ENCODE peak calls at places on chromosomes 7 and 10, in ten cellular contexts. Z is stimulated activated CD8-positive, alpha-beta memory T cell treated with anti-CD3 and anti-CD28 coated beads, Interleukin-15, amount 100 ng/mL, for 1 hour; C is fibroblast of pulmonary artery; R is ELR; J is ovary; W is stromal cell of bone marrow; L is right atrium auricular region; O is NCI-H2081; V is A172; I is activated CD8-positive, alpha-beta memory T cell treated with anti-CD3 and anti-CD28 coated beads for 24 hours. P is an unnamed sample.
A peak's percentile ranks its signal among the peaks of the same experiment; 100 is the strongest.

GRCh38 chr7:5173490-5173889 is 16.5 kb upstream of the WIPI2 start:
- DNase-seq in L (no peak), Z (no peak), J (no peak), O (no peak), I (no peak), V (no peak), C (no peak), W (no peak), R (no peak), P (no peak)

GRCh38 chr10:31803606-31804195 is 124.9 kb downstream of the ARHGAP12 start:
- DNase-seq in R (no peak), Z (no peak), W (no peak), J (no peak), O (no peak), V (no peak), I (no peak), L (no peak), C (no peak), P (no peak)

GRCh38 chr10:113880236-113880635 is 25.8 kb downstream of the NHLRC2 start:
- DNase-seq in L (no peak), V (peak; percentile 30), O (no peak), R (peak; percentile 74), Z (no peak), J (no peak), W (no peak), I (no peak), C (peak; percentile 38), P (no peak)

GRCh38 chr7:13800694-13801448 is 188.6 kb downstream of the ETV1 start:
- DNase-seq in V (peak; percentile 83), J (no peak), O (peak; percentile 63), I (no peak), W (peak; percentile 61), R (peak; percentile 98), L (no peak), C (peak; percentile 96), Z (no peak), P (peak; percentile 86)

GRCh38 chr10:56928717-56929116 is 567.7 kb upstream of the ZWINT start:
- DNase-seq in V (peak; percentile 12), C (no peak), O (no peak), R (no peak), Z (no peak), I (no peak), W (no peak), J (no peak), L (no peak), P (no peak)

GRCh38 chr7:1357601-1358271 is 101.5 kb downstream of the MICALL2 start:
- DNase-seq in O (no peak), J (no peak), Z (no peak), R (peak; percentile 17), V (no peak), I (no peak), W (no peak), C (peak; percentile 7), L (no peak), P (peak; percentile 15)

GRCh38 chr10:3782456-3783312 is 2.3 kb downstream of the KLF6 start:
- DNase-seq in Z (no peak), V (peak; percentile 94), C (peak; percentile 98), W (peak; percentile 89), I (peak; percentile 84), J (peak; percentile 72), L (peak; percentile 89), O (peak; percentile 48), R (peak; percentile 94), P (peak; percentile 97)

GRCh38 chr10:43803816-43804215 is 155.1 kb upstream of the ZNF32 start:
- DNase-seq in O (no peak), C (no peak), Z (no peak), R (no peak), W (no peak), J (no peak), V (no peak), I (no peak), L (no peak), P (no peak)

GRCh38 chr7:148912758-148913541 is 28.9 kb upstream of the EZH2 start:
- DNase-seq in C (no peak), L (no peak), J (no peak), R (no peak), O (no peak), V (no peak), I (peak; percentile 63), Z (no peak), W (no peak), P (no peak)

GRCh38 chr7:50685445-50686070 is 97.1 kb downstream of the GRB10 start:
- DNase-seq in I (no peak), W (peak; percentile 26), J (no peak), Z (no peak), C (no peak), V (no peak), O (no peak), R (no peak), L (no peak), P (no peak)

GRCh38 chr7:27108390-27109127 is 6.1 kb upstream of the HOXA2 start:
- DNase-seq in Z (no peak), V (no peak), L (peak; percentile 57), J (no peak), R (no peak), O (no peak), I (no peak), W (no peak), C (no peak), P (no peak)

GRCh38 chr7:131370523-131370968 is 42.9 kb downstream of the MKLN1 start:
- DNase-seq in O (no peak), R (peak; percentile 64), W (no peak), L (no peak), V (peak; percentile 61), Z (no peak), C (peak; percentile 53), J (no peak), I (no peak), P (no peak)

GRCh38 chr7:14340415-14341079 is 351.1 kb upstream of the ETV1 start:
- DNase-seq in L (no peak), I (no peak), O (peak; percentile 75), W (no peak), V (no peak), R (no peak), J (no peak), Z (no peak), C (no peak), P (no peak)

P was measured in RKO.